ENCODE peak calls at places on chromosomes 3 and 15, in five cellular contexts. One of them, this sample, is unnamed.

GRCh38 chr3:59605318-59605717 is 555.5 kb upstream of the CFAP20DC start:
- DNase-seq in Calu3: no peak
- DNase-seq in neural crest cell: no peak
- DNase-seq in endothelial cell: no peak
- DNase-seq in activated B cell treated with CpG ODN at 0.5 μM for 24 hours: no peak
- DNase-seq in this sample: no peak

GRCh38 chr3:58572013-58572633 is 5.1 kb downstream of the FAM107A start:
- DNase-seq in Calu3: no peak
- DNase-seq in neural crest cell: no peak
- DNase-seq in endothelial cell: no peak
- DNase-seq in activated B cell treated with CpG ODN at 0.5 μM for 24 hours: no peak
- DNase-seq in this sample: no peak

GRCh38 chr3:9223683-9224082 is 25.8 kb downstream of the SRGAP3 start:
- DNase-seq in Calu3: no peak
- DNase-seq in neural crest cell: no peak
- DNase-seq in endothelial cell: no peak
- DNase-seq in activated B cell treated with CpG ODN at 0.5 μM for 24 hours: no peak
- DNase-seq in this sample: no peak

GRCh38 chr3:178048768-178049167 is 487.5 kb upstream of the KCNMB2 start:
- DNase-seq in Calu3: no peak
- DNase-seq in neural crest cell: no peak
- DNase-seq in endothelial cell: no peak
- DNase-seq in activated B cell treated with CpG ODN at 0.5 μM for 24 hours: no peak
- DNase-seq in this sample: no peak

GRCh38 chr15:72685301-72685924 is 569 bp downstream of the HIGD2B start:
- DNase-seq in Calu3: no peak
- DNase-seq in neural crest cell: peak
- DNase-seq in endothelial cell: no peak
- DNase-seq in activated B cell treated with CpG ODN at 0.5 μM for 24 hours: no peak
- DNase-seq in this sample: peak

GRCh38 chr15:79028411-79028964 is 62.1 kb downstream of the RASGRF1 start:
- DNase-seq in Calu3: peak
- DNase-seq in neural crest cell: peak
- DNase-seq in endothelial cell: peak
- DNase-seq in activated B cell treated with CpG ODN at 0.5 μM for 24 hours: no peak
- DNase-seq in this sample: no peak

GRCh38 chr3:188179006-188179966 is 25.3 kb downstream of the LPP start:
- DNase-seq in Calu3: no peak
- DNase-seq in neural crest cell: no peak
- DNase-seq in endothelial cell: no peak
- DNase-seq in activated B cell treated with CpG ODN at 0.5 μM for 24 hours: no peak
- DNase-seq in this sample: no peak

GRCh38 chr15:101514318-101514717 is 24.8 kb upstream of the PCSK6 start:
- DNase-seq in Calu3: no peak
- DNase-seq in neural crest cell: no peak
- DNase-seq in endothelial cell: no peak
- DNase-seq in activated B cell treated with CpG ODN at 0.5 μM for 24 hours: no peak
- DNase-seq in this sample: no peak

GRCh38 chr3:152353578-152353977 is 84.8 kb downstream of the MBNL1 start:
- DNase-seq in Calu3: no peak
- DNase-seq in neural crest cell: no peak
- DNase-seq in endothelial cell: no peak
- DNase-seq in activated B cell treated with CpG ODN at 0.5 μM for 24 hours: no peak
- DNase-seq in this sample: no peak

GRCh38 chr3:148847351-148847750 is 17.7 kb upstream of the CPA3 start:
- DNase-seq in Calu3: no peak
- DNase-seq in neural crest cell: no peak
- DNase-seq in endothelial cell: no peak
- DNase-seq in activated B cell treated with CpG ODN at 0.5 μM for 24 hours: no peak
- DNase-seq in this sample: no peak

GRCh38 chr3:100008081-100008698 is 106.1 kb downstream of the FILIP1L start:
- DNase-seq in Calu3: no peak
- DNase-seq in neural crest cell: no peak
- DNase-seq in endothelial cell: no peak
- DNase-seq in activated B cell treated with CpG ODN at 0.5 μM for 24 hours: no peak
- DNase-seq in this sample: no peak

GRCh38 chr3:170862618-170863374 is 7.2 kb downstream of the RPL22L1 start:
- DNase-seq in Calu3: no peak
- DNase-seq in neural crest cell: no peak
- DNase-seq in endothelial cell: no peak
- DNase-seq in activated B cell treated with CpG ODN at 0.5 μM for 24 hours: no peak
- DNase-seq in this sample: no peak

GRCh38 chr3:67000006-67000405 is 1.9 kb downstream of the KBTBD8 start:
- DNase-seq in Calu3: no peak
- DNase-seq in neural crest cell: no peak
- DNase-seq in endothelial cell: no peak
- DNase-seq in activated B cell treated with CpG ODN at 0.5 μM for 24 hours: no peak
- DNase-seq in this sample: no peak

GRCh38 chr3:108202834-108203233 is 19.4 kb downstream of the IFT57 start:
- DNase-seq in Calu3: no peak
- DNase-seq in neural crest cell: no peak
- DNase-seq in endothelial cell: no peak
- DNase-seq in activated B cell treated with CpG ODN at 0.5 μM for 24 hours: no peak
- DNase-seq in this sample: no peak

GRCh38 chr3:37999836-38000235 is 9.2 kb downstream of the VILL start:
- DNase-seq in Calu3: no peak
- DNase-seq in neural crest cell: no peak
- DNase-seq in endothelial cell: no peak
- DNase-seq in activated B cell treated with CpG ODN at 0.5 μM for 24 hours: peak
- DNase-seq in this sample: no peak

GRCh38 chr15:47711654-47712053 is 5.7 kb upstream of the SEMA6D start:
- DNase-seq in Calu3: no peak
- DNase-seq in neural crest cell: no peak
- DNase-seq in endothelial cell: no peak
- DNase-seq in activated B cell treated with CpG ODN at 0.5 μM for 24 hours: no peak
- DNase-seq in this sample: no peak
- TF ChIP-seq CTCF in Calu3: no peak
- TF ChIP-seq CTCF in neural crest cell: peak
- TF ChIP-seq CTCF in endothelial cell: peak
- TF ChIP-seq CTCF in activated B cell treated with CpG ODN at 0.5 μM for 24 hours: no peak
- TF ChIP-seq CTCF in this sample: no peak

GRCh38 chr15:67785431-67785830 is 39.9 kb upstream of the SKOR1 start:
- DNase-seq in Calu3: no peak
- DNase-seq in neural crest cell: no peak
- DNase-seq in endothelial cell: no peak
- DNase-seq in activated B cell treated with CpG ODN at 0.5 μM for 24 hours: no peak
- DNase-seq in this sample: no peak

GRCh38 chr15:67788986-67789385 is 36.3 kb upstream of the SKOR1 start:
- DNase-seq in Calu3: no peak
- DNase-seq in neural crest cell: no peak
- DNase-seq in endothelial cell: no peak
- DNase-seq in activated B cell treated with CpG ODN at 0.5 μM for 24 hours: no peak
- DNase-seq in this sample: no peak

GRCh38 chr15:67784856-67785430 is 40.4 kb upstream of the SKOR1 start:
- DNase-seq in Calu3: no peak
- DNase-seq in neural crest cell: no peak
- DNase-seq in endothelial cell: no peak
- DNase-seq in activated B cell treated with CpG ODN at 0.5 μM for 24 hours: no peak
- DNase-seq in this sample: no peak

GRCh38 chr15:67784057-67784781 is 41.1 kb upstream of the SKOR1 start:
- DNase-seq in Calu3: no peak
- DNase-seq in neural crest cell: no peak
- DNase-seq in endothelial cell: no peak
- DNase-seq in activated B cell treated with CpG ODN at 0.5 μM for 24 hours: peak
- DNase-seq in this sample: peak

DNA sequence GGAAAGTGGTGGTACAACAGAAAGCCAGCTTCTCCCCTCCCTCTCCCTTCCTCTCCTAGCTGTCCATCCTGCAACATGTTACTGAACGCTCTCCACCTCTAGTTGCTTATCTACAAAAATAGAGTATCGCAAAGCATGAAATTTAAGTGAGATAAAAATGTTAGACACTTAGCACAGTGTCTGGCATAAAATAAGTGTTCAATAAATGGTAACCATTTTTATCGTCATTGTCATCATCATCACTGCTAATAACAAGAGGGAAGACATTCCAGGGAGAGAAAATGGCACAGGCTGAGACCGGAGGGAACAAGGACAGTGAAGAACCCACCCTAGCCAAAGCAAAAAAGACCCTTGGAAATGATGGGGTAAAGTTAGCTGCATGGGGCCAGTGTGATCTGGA is 38.7 kb upstream of the SKOR1 start:
- DNase-seq in Calu3: no peak
- DNase-seq in neural crest cell: no peak
- DNase-seq in endothelial cell: no peak
- DNase-seq in activated B cell treated with CpG ODN at 0.5 μM for 24 hours: no peak
- DNase-seq in this sample: no peak
- TF ChIP-seq CTCF in Calu3: no peak
- TF ChIP-seq CTCF in neural crest cell: no peak
- TF ChIP-seq CTCF in endothelial cell: no peak
- TF ChIP-seq CTCF in activated B cell treated with CpG ODN at 0.5 μM for 24 hours: no peak
- TF ChIP-seq CTCF in this sample: no peak

GRCh38 chr3:33936921-33937210 is 138.4 kb downstream of the PDCD6IP start:
- DNase-seq in Calu3: no peak
- DNase-seq in neural crest cell: no peak
- DNase-seq in endothelial cell: no peak
- DNase-seq in activated B cell treated with CpG ODN at 0.5 μM for 24 hours: no peak
- DNase-seq in this sample: no peak
- TF ChIP-seq CTCF in Calu3: no peak
- TF ChIP-seq CTCF in neural crest cell: no peak
- TF ChIP-seq CTCF in endothelial cell: no peak
- TF ChIP-seq CTCF in activated B cell treated with CpG ODN at 0.5 μM for 24 hours: no peak
- TF ChIP-seq CTCF in this sample: no peak

GRCh38 chr3:195583831-195584542 is at the start of gene APOD:
- DNase-seq in Calu3: no peak
- DNase-seq in neural crest cell: peak
- DNase-seq in endothelial cell: no peak
- DNase-seq in activated B cell treated with CpG ODN at 0.5 μM for 24 hours: no peak
- DNase-seq in this sample: no peak

GRCh38 chr3:195584543-195584870 is 767 bp upstream of the APOD start:
- DNase-seq in Calu3: no peak
- DNase-seq in neural crest cell: no peak
- DNase-seq in endothelial cell: no peak
- DNase-seq in activated B cell treated with CpG ODN at 0.5 μM for 24 hours: no peak
- DNase-seq in this sample: no peak

GRCh38 chr3:195580733-195581443 is 2.9 kb downstream of the APOD start:
- DNase-seq in Calu3: no peak
- DNase-seq in neural crest cell: no peak
- DNase-seq in endothelial cell: no peak
- DNase-seq in activated B cell treated with CpG ODN at 0.5 μM for 24 hours: no peak
- DNase-seq in this sample: no peak

GRCh38 chr3:195579281-195579680 is 4.5 kb downstream of the APOD start:
- DNase-seq in Calu3: no peak
- DNase-seq in neural crest cell: no peak
- DNase-seq in endothelial cell: no peak
- DNase-seq in activated B cell treated with CpG ODN at 0.5 μM for 24 hours: no peak
- DNase-seq in this sample: no peak

GRCh38 chr3:195582947-195583346 is 793 bp downstream of the APOD start:
- DNase-seq in Calu3: peak
- DNase-seq in neural crest cell: no peak
- DNase-seq in endothelial cell: no peak
- DNase-seq in activated B cell treated with CpG ODN at 0.5 μM for 24 hours: no peak
- DNase-seq in this sample: no peak
- TF ChIP-seq CTCF in Calu3: peak
- TF ChIP-seq CTCF in neural crest cell: peak
- TF ChIP-seq CTCF in endothelial cell: no peak
- TF ChIP-seq CTCF in activated B cell treated with CpG ODN at 0.5 μM for 24 hours: no peak
- TF ChIP-seq CTCF in this sample: no peak

GRCh38 chr15:40175160-40175559 is 14.3 kb downstream of the BUB1B start:
- DNase-seq in Calu3: no peak
- DNase-seq in neural crest cell: no peak
- DNase-seq in endothelial cell: no peak
- DNase-seq in activated B cell treated with CpG ODN at 0.5 μM for 24 hours: no peak
- DNase-seq in this sample: no peak
- TF ChIP-seq CTCF in Calu3: no peak
- TF ChIP-seq CTCF in neural crest cell: no peak
- TF ChIP-seq CTCF in endothelial cell: no peak
- TF ChIP-seq CTCF in activated B cell treated with CpG ODN at 0.5 μM for 24 hours: no peak
- TF ChIP-seq CTCF in this sample: no peak

DNA sequence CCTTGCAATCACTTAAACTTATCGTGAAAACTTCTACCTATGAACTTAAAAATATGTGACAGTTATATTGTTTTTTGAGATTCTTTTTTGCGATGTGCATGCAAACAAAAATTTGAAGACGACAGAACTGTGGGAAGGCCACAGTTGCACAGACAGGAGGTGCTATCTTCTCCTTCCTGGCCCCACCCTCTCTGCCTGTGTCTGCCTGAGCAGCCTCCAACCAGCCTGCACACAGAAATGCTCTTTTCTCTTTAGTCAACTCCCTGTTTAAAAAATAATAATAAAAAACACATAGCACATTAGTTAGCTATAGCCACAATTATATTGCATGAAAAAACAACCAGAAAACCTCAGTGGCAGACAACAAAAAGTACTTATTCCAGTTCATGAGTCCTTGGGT is 212.2 kb downstream of the ZNF621 start:
- DNase-seq in Calu3: no peak
- DNase-seq in neural crest cell: no peak
- DNase-seq in endothelial cell: no peak
- DNase-seq in activated B cell treated with CpG ODN at 0.5 μM for 24 hours: no peak
- DNase-seq in this sample: no peak
- TF ChIP-seq CTCF in Calu3: no peak
- TF ChIP-seq CTCF in neural crest cell: no peak
- TF ChIP-seq CTCF in endothelial cell: no peak
- TF ChIP-seq CTCF in activated B cell treated with CpG ODN at 0.5 μM for 24 hours: no peak
- TF ChIP-seq CTCF in this sample: no peak

This sample was measured in CD4-positive, alpha-beta T cell.